ENCODE peak calls at places on chromosomes 4 and X, in eight cellular contexts. O is AG04449, V is transverse colon, R is GM23338, T is testis, G is neural progenitor cell, D is PC-3, B is fibroblast of the aortic adventitia. L is an unnamed sample.

GRCh38 chrX:150163181-150163930 is 199.8 kb upstream of the MAMLD1 start:
- DNase-seq in R (no peak), V (no peak), B (peak), O (no peak), D (no peak), G (no peak), T (peak), L (no peak)

GRCh38 chr4:182642831-182643230 is 274.4 kb downstream of the DCTD start:
- DNase-seq in V (no peak), B (peak), R (no peak), T (no peak), G (no peak), O (no peak), D (peak), L (peak)

GRCh38 chr4:76813070-76813469 is 84.9 kb downstream of the SOWAHB start:
- DNase-seq in R (no peak), O (no peak), G (no peak), D (no peak), T (no peak), V (no peak), B (no peak), L (no peak)

GRCh38 chrX:28717864-28718263 is 130.6 kb downstream of the IL1RAPL1 start:
- DNase-seq in O (no peak), D (no peak), V (no peak), B (no peak), T (no peak), R (no peak), G (no peak), L (no peak)

GRCh38 chrX:115268421-115268820 is 21.1 kb upstream of the LUZP4 start:
- DNase-seq in R (peak), V (no peak), D (peak), B (no peak), O (no peak), G (peak), T (no peak), L (no peak)

GRCh38 chr4:105715692-105716278 is 7.2 kb downstream of the GSTCD start:
- DNase-seq in V (no peak), G (peak), D (peak), O (no peak), T (no peak), R (peak), B (peak), L (no peak)

GRCh38 chr4:185276036-185276435 is 66.6 kb downstream of the SNX25 start:
- DNase-seq in V (no peak), R (no peak), O (no peak), B (peak), G (no peak), T (no peak), D (peak), L (no peak)

GRCh38 chrX:106203315-106203714 is 35.2 kb downstream of the PWWP3B start:
- DNase-seq in O (no peak), B (no peak), T (no peak), G (no peak), D (peak), V (no peak), R (no peak), L (no peak)

GRCh38 chrX:46407753-46408130 is 137.5 kb downstream of the ZNF674 start:
- DNase-seq in T (peak), O (no peak), D (no peak), G (no peak), R (no peak), V (no peak), B (peak), L (no peak)

GRCh38 chr4:37798616-37799015 is 27.9 kb upstream of the PGM2 start:
- DNase-seq in B (no peak), D (no peak), V (no peak), R (no peak), T (no peak), G (no peak), O (no peak), L (no peak)

GRCh38 chr4:37803348-37803973 is 23.0 kb upstream of the PGM2 start:
- DNase-seq in V (no peak), T (no peak), G (peak), D (peak), B (peak), R (peak), O (no peak), L (peak)

GRCh38 chr4:37805091-37805490 is 21.4 kb upstream of the PGM2 start:
- DNase-seq in T (no peak), D (no peak), G (no peak), B (no peak), O (no peak), R (no peak), V (no peak), L (no peak)

GRCh38 chr4:37799941-37800554 is 26.4 kb upstream of the PGM2 start:
- DNase-seq in B (no peak), G (no peak), T (no peak), R (no peak), D (no peak), O (no peak), V (no peak), L (no peak)

DNA sequence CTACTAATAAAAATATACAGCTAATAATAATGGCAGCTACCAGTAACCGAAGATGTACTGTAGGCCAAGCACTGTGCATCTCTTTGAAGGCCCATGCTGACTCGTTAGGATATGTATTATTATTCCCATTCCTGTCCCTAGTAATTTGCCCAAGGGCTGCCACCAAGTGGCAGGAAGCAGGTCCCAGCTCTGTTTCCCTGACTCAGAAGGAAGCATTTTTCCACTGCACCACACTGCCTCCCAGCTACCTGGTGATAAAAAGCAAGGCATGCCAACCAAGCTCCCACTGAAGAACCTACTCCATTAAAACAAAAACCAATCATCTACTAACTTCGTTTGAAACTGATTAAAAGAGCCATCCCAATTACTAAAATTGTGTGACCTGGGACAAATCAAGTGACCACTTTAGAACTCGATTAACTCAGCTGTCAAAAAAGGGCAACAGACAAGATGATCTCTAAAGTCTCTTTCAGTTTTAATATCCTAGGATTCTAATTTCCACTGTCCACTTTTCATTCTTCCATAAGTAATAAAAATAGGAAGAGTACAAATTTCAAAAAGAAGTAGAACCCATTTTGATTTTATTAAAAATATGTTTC is 24.3 kb upstream of the PGM2 start:
- DNase-seq in R (peak), G (peak), T (peak), D (peak), O (no peak), V (peak), B (peak), L (no peak)
- TF ChIP-seq CTCF in R (peak), G (peak), T (peak), D (peak), O (peak), V (peak), B (peak), L (peak)

GRCh38 chr4:95122001-95122400 is 364.2 kb downstream of the BMPR1B start:
- DNase-seq in D (no peak), G (no peak), O (no peak), B (no peak), V (no peak), T (no peak), R (no peak), L (no peak)
- H3K4me3 ChIP-seq in D (no peak), G (no peak), O (no peak), B (no peak), V (no peak), T (no peak), R (no peak), L (no peak)

GRCh38 chr4:4867745-4868505 is 8.5 kb downstream of the MSX1 start:
- DNase-seq in G (peak), B (no peak), V (no peak), O (no peak), T (no peak), D (no peak), R (no peak), L (no peak)

GRCh38 chr4:4865705-4866123 is 6.2 kb downstream of the MSX1 start:
- DNase-seq in G (peak), R (peak), O (no peak), B (no peak), D (no peak), T (no peak), V (no peak), L (no peak)

GRCh38 chr4:4866124-4866832 is 6.8 kb downstream of the MSX1 start:
- DNase-seq in D (no peak), R (peak), O (no peak), V (no peak), T (no peak), G (peak), B (no peak), L (no peak)

GRCh38 chr4:4868506-4869379 is 9.3 kb downstream of the MSX1 start:
- DNase-seq in V (no peak), D (no peak), R (no peak), G (peak), O (no peak), T (no peak), B (no peak), L (no peak)

GRCh38 chr4:4866833-4867744 is 7.6 kb downstream of the MSX1 start:
- DNase-seq in B (no peak), D (no peak), V (no peak), T (peak), R (peak), O (no peak), G (peak), L (no peak)
- TF ChIP-seq CTCF in B (no peak), D (peak), V (no peak), T (no peak), R (peak), O (peak), G (peak), L (peak)

DNA sequence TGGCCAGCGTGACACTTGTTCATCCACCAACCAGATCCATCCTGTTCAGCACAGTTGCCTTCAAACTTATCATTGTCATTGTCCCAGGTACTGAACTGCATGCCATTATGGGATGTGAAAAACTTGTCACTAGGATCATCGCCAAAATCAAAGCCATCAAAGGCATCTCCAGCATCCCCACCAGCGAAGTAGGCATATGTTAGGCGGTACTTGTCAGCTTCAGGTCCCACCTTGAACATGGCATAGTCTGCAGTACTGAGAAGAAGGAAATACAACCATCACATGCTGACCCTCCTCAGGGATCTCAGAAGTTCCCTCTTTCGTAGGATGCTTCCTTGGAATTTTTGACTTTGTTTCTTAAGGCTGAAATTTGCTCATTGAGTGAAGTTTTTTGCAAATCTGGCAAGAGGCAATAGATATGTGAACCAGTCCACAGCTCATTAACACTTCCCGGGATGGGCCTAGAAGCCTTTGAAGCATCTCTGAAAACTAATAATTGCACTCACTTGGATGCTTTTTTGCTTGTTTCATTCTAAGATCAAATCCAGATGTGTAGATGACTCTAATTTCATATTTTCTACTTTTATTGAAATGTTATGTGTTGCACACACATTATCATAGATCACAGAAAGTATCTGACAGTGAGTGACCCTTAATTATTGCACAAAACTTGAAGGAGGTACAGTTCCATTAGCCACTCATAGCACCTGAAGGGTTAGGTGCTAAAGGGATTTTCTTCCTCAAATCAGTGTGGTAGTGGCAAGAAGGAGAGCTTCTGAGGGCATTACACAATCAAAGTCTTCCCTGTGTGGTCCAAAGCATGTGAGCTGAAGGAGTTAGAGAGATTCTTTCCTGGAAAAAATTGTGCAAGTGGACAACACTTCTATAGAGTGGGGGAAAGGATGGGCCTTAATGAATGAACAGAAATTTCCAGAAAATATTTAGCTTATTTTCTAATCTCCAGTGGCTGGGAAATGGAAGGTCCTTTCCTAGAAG is 5.4 kb downstream of the FGG start:
- DNase-seq in T (no peak), V (no peak), O (no peak), D (no peak), G (no peak), B (no peak), R (no peak), L (no peak)
- H3K4me3 ChIP-seq in T (no peak), V (no peak), O (no peak), D (no peak), G (no peak), B (no peak), R (no peak), L (no peak)

GRCh38 chrX:133943507-133943906 is 41.9 kb downstream of the GPC3 start:
- DNase-seq in B (no peak), R (no peak), V (no peak), D (no peak), T (no peak), O (no peak), G (no peak), L (no peak)

GRCh38 chrX:133939655-133940054 is 45.7 kb downstream of the GPC3 start:
- DNase-seq in O (no peak), R (no peak), G (no peak), B (no peak), T (no peak), V (no peak), D (no peak), L (no peak)

GRCh38 chrX:133937022-133937421 is 48.4 kb downstream of the GPC3 start:
- DNase-seq in G (no peak), T (no peak), B (no peak), D (no peak), V (no peak), O (no peak), R (no peak), L (no peak)

GRCh38 chrX:133935096-133935495 is 50.3 kb downstream of the GPC3 start:
- DNase-seq in O (no peak), R (no peak), D (no peak), V (no peak), T (no peak), G (peak), B (no peak), L (no peak)

GRCh38 chrX:133938530-133938929 is 46.9 kb downstream of the GPC3 start:
- DNase-seq in V (no peak), G (no peak), T (no peak), R (no peak), D (no peak), O (no peak), B (no peak), L (no peak)
- TF ChIP-seq CTCF in V (no peak), G (no peak), T (no peak), R (no peak), D (no peak), O (no peak), B (no peak), L (no peak)

DNA sequence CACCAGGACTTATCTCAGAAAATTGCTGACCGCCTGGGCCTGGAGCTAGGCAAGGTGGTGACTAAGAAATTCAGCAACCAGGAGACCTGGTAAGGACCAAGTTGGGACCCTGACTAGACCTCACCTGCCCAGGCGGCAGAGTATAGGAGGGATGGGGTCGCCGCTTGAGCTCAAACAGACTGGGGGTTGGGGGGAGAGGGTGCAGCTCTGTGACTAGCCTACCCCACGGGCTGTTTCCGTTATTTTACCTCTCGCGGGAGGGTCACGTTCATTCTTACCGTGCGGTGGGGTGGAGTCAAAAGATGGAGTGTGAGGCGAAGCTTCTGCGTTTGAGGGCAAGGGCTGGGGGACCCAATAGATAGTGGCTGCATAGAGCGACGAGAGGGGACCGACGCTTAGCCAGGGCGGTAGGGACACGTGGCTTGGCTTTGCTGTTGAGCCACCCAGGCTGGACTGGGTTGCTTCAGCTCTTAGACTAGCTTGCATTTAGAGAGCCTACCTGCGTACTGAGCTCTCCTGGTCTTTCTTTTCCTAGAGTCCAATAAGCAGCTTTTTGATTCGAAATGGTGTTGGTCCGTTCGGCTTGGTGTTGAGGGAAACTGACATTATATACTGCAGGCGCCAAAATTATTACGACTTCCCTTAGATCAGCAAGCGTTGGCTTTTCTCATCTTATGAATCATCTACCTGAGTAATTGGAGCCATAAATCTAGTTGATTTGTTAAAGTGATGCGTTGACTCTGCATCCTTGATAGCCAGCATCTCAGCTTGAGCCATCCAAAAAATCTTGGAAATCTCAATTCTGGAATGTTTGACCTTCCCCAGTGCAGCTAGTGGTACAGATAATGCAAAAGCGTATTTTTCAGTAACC is 587 bp downstream of the PRPS1 start:
- DNase-seq in G (peak), O (no peak), B (no peak), D (peak), R (peak), T (peak), V (peak), L (peak)
- H3K4me3 ChIP-seq in G (peak), O (peak), B (peak), D (peak), R (peak), T (peak), V (peak), L (peak)

GRCh38 chr4:170243662-170244288 is 154.0 kb upstream of the AADAT start:
- DNase-seq in T (no peak), R (peak), B (no peak), V (no peak), O (no peak), D (no peak), G (no peak), L (no peak)
- TF ChIP-seq CTCF in T (no peak), R (no peak), B (no peak), V (no peak), O (no peak), D (no peak), G (no peak), L (no peak)

GRCh38 chr4:155675709-155676429 is 9.2 kb downstream of the GUCY1A1 start:
- DNase-seq in G (peak), R (no peak), O (no peak), D (peak), T (no peak), V (no peak), B (no peak), L (no peak)
- H3K4me3 ChIP-seq in G (peak), R (no peak), O (no peak), D (no peak), T (no peak), V (no peak), B (no peak), L (no peak)

L was measured in GM12864.